ENCODE peak calls at places on chromosomes 5 and 9, in five cellular contexts. D, V, X, U and L are unnamed samples. For H3K36me3, the result is how much of the 10 kb centered on the place peaks cover.

GRCh38 chr9:34547960-34548603 is 25.3 kb upstream of the ENHO start:
- DNase-seq in X (peak), D (peak), U (peak), V (peak), L (peak)

GRCh38 chr5:148991606-148992005 is 71.3 kb downstream of the SH3TC2 start:
- DNase-seq in U (peak), X (no peak), D (no peak), V (no peak), L (no peak)

GRCh38 chr5:127700237-127700766 is 2.9 kb upstream of the CCDC192 start:
- DNase-seq in X (no peak), V (no peak), U (no peak), D (no peak), L (no peak)

GRCh38 chr5:134070979-134071849 is 43.3 kb upstream of the TCF7 start:
- DNase-seq in U (no peak), V (peak), D (peak), X (no peak), L (no peak)

GRCh38 chr5:132269635-132270344 is 12.3 kb downstream of the PDLIM4 start:
- DNase-seq in U (no peak), X (no peak), V (peak), D (no peak), L (no peak)

GRCh38 chr5:53357439-53357838 is 123.0 kb upstream of the FST start:
- DNase-seq in D (no peak), U (no peak), V (no peak), X (no peak), L (no peak)

GRCh38 chr5:150409638-150410523 is 2.8 kb downstream of the CD74 start:
- DNase-seq in V (peak), X (peak), U (peak), D (peak), L (peak)

GRCh38 chr5:143758750-143759149 is 53.2 kb upstream of the HMHB1 start:
- DNase-seq in D (no peak), V (no peak), X (no peak), U (peak), L (no peak)

GRCh38 chr5:125696762-125697161 is 726.4 kb upstream of the GRAMD2B start:
- DNase-seq in U (peak), X (no peak), D (peak), V (no peak), L (peak)

GRCh38 chr9:104810421-104811339 is 46.8 kb downstream of the NIPSNAP3B start:
- DNase-seq in D (peak), V (no peak), X (no peak), U (peak), L (no peak)

GRCh38 chr9:90086076-90086475 is 481.3 kb downstream of the GADD45G start:
- DNase-seq in V (no peak), U (no peak), D (no peak), X (no peak), L (no peak)

GRCh38 chr5:1021136-1021968 is 12.8 kb downstream of the NKD2 start:
- DNase-seq in D (peak), U (no peak), V (no peak), X (no peak), L (no peak)

GRCh38 chr5:160567031-160567705 is 145.5 kb downstream of the PTTG1 start:
- DNase-seq in X (no peak), V (no peak), U (no peak), D (no peak), L (no peak)

GRCh38 chr9:107138261-107138992 is 144.7 kb upstream of the RAD23B start:
- DNase-seq in X (no peak), V (no peak), D (peak), U (no peak), L (no peak)

GRCh38 chr9:125816321-125816720 is 69.1 kb downstream of the PBX3 start:
- DNase-seq in D (no peak), V (no peak), U (no peak), X (no peak), L (no peak)

DNA sequence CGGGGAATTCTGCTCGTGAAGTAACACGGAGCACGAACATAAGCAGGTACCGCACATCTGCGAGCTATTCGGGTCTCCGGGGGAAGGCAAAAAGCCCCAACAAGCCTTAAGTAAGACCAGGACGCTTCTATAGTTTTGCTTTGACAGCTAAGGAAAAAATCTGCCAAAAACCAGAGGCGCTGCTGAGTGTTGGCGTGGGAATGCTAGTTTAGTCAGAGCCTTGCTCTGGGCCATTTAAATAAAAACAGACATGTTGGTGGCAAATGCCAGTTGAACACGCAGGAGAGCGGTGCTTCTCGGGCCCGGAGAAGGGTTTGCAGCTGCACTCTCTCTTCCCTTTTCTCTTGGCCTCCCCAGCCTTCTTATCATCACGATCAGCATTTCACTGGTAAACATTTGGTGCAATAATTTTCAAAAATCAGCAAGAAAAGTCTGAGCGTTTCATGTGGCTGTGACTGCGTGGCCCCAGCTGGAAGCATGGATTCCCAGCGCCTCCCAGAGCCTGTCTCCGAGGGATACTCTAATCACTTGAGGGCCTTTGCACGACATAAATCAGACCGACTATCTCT is 6.4 kb upstream of the NOTCH1 start:
- DNase-seq in D (no peak), X (no peak), U (peak), V (no peak), L (no peak)
- H3K27ac ChIP-seq in D (no peak), X (no peak), U (peak), V (no peak), L (no peak)

DNA sequence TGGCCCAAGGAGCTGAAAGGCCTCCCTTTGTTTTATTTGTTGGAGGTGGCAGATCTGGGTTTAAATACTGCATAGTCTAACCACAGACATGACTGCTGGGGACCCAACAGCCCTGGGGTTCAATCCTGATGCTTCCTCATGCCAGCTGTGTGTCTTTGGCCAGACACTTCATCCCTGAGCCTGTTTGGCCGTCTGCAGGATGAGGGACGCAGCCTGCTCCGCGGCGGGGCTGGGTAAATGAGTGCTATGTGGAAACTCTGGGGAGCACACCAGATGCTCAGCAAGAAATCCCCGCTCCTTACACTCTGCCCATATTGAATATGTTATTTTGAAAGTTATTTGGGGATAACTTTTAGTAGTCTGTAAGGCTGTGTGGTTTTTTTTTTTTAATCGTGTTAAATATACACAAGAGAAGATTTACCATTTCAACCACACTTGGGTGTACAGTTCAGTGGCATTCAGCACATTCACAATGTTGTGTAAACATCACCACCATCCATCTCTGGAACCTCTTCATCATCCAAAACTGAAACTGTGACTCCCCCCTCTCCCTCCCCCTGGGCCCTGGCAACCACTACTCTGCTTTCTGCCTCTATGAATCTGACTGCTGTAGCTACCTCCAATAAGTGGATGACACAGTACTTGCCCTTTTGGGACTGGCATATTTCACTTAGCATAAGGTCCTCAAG is 42.8 kb downstream of the SH3PXD2B start:
- DNase-seq in V (no peak), D (no peak), U (peak), X (peak), L (no peak)
- H3K36me3 ChIP-seq in V (under half), D (under half), U (under half), X (under half), L (under half)

GRCh38 chr9:127785933-127786772 is at the start of gene CDK9:
- DNase-seq in X (peak), D (peak), V (peak), U (peak), L (peak)
- TF ChIP-seq POLR2A in X (peak), D (peak), V (no peak), U (peak), L (peak)

GRCh38 chr5:146461319-146461718 is 14.2 kb downstream of the TCERG1 start:
- DNase-seq in U (peak), X (no peak), V (no peak), D (no peak), L (no peak)
- H3K27ac ChIP-seq in U (no peak), X (no peak), V (no peak), D (no peak), L (no peak)

GRCh38 chr5:177303925-177304391 is 359 bp downstream of the PRELID1 start:
- DNase-seq in X (no peak), D (no peak), V (no peak), U (no peak), L (no peak)
- H3K36me3 ChIP-seq in X (under half), D (under half), V (under half), U (under half), L (under half)

DNA sequence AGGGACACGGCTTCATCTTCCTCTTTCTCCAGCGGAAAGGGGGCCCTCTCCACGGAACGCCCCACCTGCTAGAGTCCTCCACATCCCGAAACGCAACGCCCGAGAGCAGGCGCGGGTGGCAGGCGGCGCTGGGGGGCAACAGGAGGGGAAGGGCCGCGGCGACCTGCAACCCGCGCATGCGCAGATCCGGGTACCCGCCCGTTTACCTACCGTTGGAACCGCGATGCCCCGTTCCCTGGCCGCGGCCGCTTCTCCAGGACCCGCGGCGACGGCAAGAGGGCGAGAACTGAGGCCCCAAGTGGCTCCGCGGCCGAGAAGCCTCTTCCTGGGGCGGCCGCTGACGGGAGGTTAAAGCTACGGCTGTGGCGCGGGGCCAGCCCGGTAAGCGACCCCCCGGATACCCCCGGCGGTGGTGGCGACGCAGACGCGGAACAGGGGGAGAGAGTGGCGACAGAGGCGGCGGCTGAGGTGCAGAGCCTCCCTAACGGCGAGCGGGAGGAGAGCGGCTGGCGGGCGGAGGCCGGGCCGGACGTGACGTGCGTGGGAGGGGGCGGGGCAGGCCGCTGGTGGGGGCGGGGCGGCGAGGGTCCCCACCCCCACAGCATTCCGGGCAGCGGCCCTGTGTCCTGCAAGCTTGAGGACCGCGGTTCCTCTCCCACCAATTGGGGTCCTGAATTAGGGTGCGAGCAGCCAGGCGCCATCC is at the start of gene FAM13B:
- DNase-seq in D (peak), X (peak), V (peak), U (peak), L (peak)
- TF ChIP-seq POLR2A in D (peak), X (peak), V (peak), U (peak), L (no peak)

DNA sequence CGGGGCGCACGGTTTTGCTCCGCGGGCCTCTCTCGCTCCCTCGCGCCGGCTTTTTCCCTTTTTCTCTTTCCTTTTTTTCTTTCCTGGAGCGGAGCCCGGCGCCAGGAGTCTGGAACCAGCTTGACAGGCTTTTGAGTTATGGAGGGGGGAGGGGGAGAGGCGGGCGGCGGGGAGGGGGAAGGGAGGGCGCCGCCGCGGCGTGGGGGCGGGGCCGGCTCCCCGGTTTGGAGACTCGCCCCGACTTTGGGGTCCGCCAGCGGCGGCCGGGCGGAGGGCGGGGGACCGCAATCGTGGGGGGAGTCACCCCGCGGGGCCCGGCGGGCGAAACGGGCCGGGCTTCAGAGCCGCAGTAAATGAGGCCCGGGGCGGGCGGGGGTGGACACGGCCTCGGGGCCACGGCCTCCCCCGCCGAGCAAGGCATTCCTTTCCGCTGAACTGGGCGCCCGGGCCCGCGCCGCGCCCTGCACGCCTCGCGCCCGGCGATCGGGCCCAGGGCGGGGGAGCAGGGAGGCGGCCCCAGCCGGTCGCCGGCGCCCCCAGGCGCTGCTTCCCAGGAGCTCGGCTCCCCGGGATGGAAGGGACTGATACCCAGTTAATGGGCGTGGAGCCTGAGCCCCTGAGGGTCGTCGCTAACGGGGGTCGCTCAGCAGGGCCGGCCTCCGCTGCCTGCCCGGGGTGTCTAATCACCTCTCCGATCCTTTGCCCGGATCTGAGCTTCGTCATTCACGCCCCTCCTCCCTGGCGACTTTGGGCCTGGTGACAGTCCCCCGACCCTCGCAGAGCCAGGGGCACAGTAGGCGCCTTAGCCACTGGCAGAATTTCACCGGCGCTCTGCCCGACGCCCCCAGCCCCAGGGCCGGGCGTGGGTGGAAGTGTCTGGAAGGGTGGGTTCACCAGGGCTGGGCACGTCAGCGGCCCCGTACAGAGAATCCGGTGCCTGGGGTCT is 138.1 kb downstream of the C9orf50 start:
- DNase-seq in U (peak), V (no peak), D (peak), X (peak), L (peak)
- H3K27ac ChIP-seq in U (peak), V (no peak), D (peak), X (peak), L (peak)

DNA sequence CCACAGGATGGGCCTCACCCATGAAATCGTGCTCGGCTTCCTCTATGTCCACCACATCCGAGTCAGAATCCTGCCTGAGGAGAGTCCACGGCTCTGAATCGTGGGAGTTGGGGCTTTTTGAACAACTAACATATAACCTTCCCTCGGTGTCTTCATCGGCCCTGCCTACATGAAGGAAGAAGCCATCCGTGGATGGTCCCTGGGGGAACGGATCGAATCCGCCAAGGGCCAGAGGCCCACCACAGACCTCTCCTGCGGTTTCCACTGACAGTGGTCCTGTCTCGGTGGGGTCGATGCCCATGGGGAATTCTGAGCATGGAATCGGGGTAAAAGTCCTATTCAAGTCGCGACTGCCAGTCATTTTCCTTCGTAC is 85.0 kb downstream of the CAMSAP1 start:
- DNase-seq in V (no peak), X (no peak), D (no peak), U (no peak), L (no peak)
- H3K36me3 ChIP-seq in V (half or more), X (under half), D (under half), U (half or more), L (under half)

GRCh38 chr5:173972844-173973613 is 15.9 kb upstream of the C5orf47 start:
- DNase-seq in X (peak), U (peak), V (peak), D (peak), L (peak)
- TF ChIP-seq POLR2A in X (no peak), U (no peak), V (no peak), D (peak), L (no peak)

GRCh38 chr5:93577807-93578178 is 3.2 kb downstream of the NR2F1-AS1 start:
- DNase-seq in V (no peak), D (no peak), X (no peak), U (no peak), L (no peak)
- H3K27ac ChIP-seq in V (no peak), D (peak), X (no peak), U (peak), L (peak)